ENCODE peak calls at places on chromosomes 7 and 10, in ten cellular contexts. M, X, Q, V, R, H, S, C, I and A are unnamed samples.
A peak's percentile ranks its signal among the peaks of the same experiment; 100 is the strongest.

GRCh38 chr7:22255342-22255741 is 101.6 kb downstream of the RAPGEF5 start:
- DNase-seq in M (no peak), X (no peak), Q (no peak), V (no peak), R (no peak), H (no peak), S (no peak), C (no peak), I (no peak), A (no peak)

GRCh38 chr10:79505771-79506351 is 6.5 kb upstream of the EIF5AL1 start:
- DNase-seq in M (no peak), X (no peak), Q (no peak), V (no peak), R (no peak), H (no peak), S (no peak), C (no peak), I (no peak), A (no peak)

GRCh38 chr7:26001662-26002244 is 150.2 kb upstream of the NFE2L3 start:
- DNase-seq in M (no peak), X (no peak), Q (no peak), V (no peak), R (no peak), H (no peak), S (no peak), C (no peak), I (no peak), A (no peak)

GRCh38 chr7:7157177-7157886 is 25.0 kb upstream of the C1GALT1 start:
- DNase-seq in M (peak; percentile 76), X (no peak), Q (no peak), V (peak; percentile 79), R (no peak), H (no peak), S (peak; percentile 26), C (no peak), I (no peak), A (peak; percentile 62)

GRCh38 chr7:112104153-112104552 is 102.0 kb downstream of the DOCK4 start:
- DNase-seq in M (no peak), X (no peak), Q (no peak), V (no peak), R (no peak), H (no peak), S (no peak), C (no peak), I (no peak), A (no peak)

GRCh38 chr10:112962343-112962742 is 12.3 kb downstream of the TCF7L2 start:
- DNase-seq in M (no peak), X (no peak), Q (no peak), V (no peak), R (no peak), H (no peak), S (no peak), C (no peak), I (no peak), A (no peak)

GRCh38 chr10:104928733-104929132 is 287.6 kb downstream of the SORCS3 start:
- DNase-seq in M (no peak), X (no peak), Q (no peak), V (no peak), R (no peak), H (no peak), S (no peak), C (no peak), I (no peak), A (no peak)

GRCh38 chr7:21946228-21946709 is 570 bp upstream of the CDCA7L start:
- DNase-seq in M (no peak), X (no peak), Q (no peak), V (no peak), R (no peak), H (no peak), S (no peak), C (no peak), I (no peak), A (no peak)

GRCh38 chr10:73894245-73894971 is 16.5 kb upstream of the PLAU start:
- DNase-seq in M (no peak), X (no peak), Q (no peak), V (peak; percentile 91), R (no peak), H (no peak), S (no peak), C (no peak), I (no peak), A (peak; percentile 73)

GRCh38 chr7:19177269-19177668 is 32.0 kb upstream of the FERD3L start:
- DNase-seq in M (no peak), X (no peak), Q (no peak), V (no peak), R (no peak), H (no peak), S (no peak), C (no peak), I (no peak), A (no peak)

GRCh38 chr10:49055231-49055850 is 60.0 kb downstream of the VSTM4 start:
- DNase-seq in M (no peak), X (no peak), Q (no peak), V (no peak), R (no peak), H (no peak), S (no peak), C (no peak), I (no peak), A (no peak)

GRCh38 chr7:51053194-51053925 is 263.2 kb downstream of the COBL start:
- DNase-seq in M (no peak), X (no peak), Q (no peak), V (no peak), R (no peak), H (no peak), S (no peak), C (no peak), I (no peak), A (no peak)

GRCh38 chr10:122264931-122265330 is 6.2 kb upstream of the BTBD16 start:
- DNase-seq in M (no peak), X (no peak), Q (no peak), V (no peak), R (no peak), H (no peak), S (no peak), C (no peak), I (no peak), A (no peak)

GRCh38 chr7:140506788-140507464 is 27.6 kb upstream of the MKRN1 start:
- DNase-seq in M (no peak), X (peak; percentile 58), Q (no peak), V (peak; percentile 72), R (no peak), H (no peak), S (no peak), C (no peak), I (no peak), A (peak; percentile 22)

GRCh38 chr10:59006511-59007306 is 169.7 kb upstream of the PHYHIPL start:
- DNase-seq in M (no peak), X (no peak), Q (no peak), V (peak; percentile 53), R (no peak), H (no peak), S (no peak), C (no peak), I (no peak), A (peak; percentile 21)

GRCh38 chr10:48330269-48330668 is 23.8 kb downstream of the MAPK8 start:
- DNase-seq in M (no peak), X (no peak), Q (no peak), V (no peak), R (no peak), H (no peak), S (no peak), C (no peak), I (no peak), A (no peak)

GRCh38 chr7:100612730-100613446 is 548 bp downstream of the MOSPD3 start:
- DNase-seq in M (peak; percentile 66), X (peak; percentile 60), Q (no peak), V (no peak), R (no peak), H (no peak), S (no peak), C (no peak), I (peak; percentile 36), A (no peak)

GRCh38 chr10:77811831-77812430 is 114.6 kb downstream of the DLG5 start:
- DNase-seq in M (no peak), X (no peak), Q (peak; percentile 42), V (no peak), R (no peak), H (no peak), S (no peak), C (no peak), I (no peak), A (no peak)

GRCh38 chr10:5968037-5968680 is 9.2 kb downstream of the IL15RA start:
- DNase-seq in M (no peak), X (peak; percentile 37), Q (peak; percentile 15), V (no peak), R (no peak), H (peak; percentile 15), S (no peak), C (no peak), I (no peak), A (no peak)

GRCh38 chr10:26890956-26891355 is 30.2 kb upstream of the ABI1 start:
- DNase-seq in M (peak; percentile 71), X (peak; percentile 47), Q (no peak), V (peak; percentile 72), R (peak; percentile 17), H (no peak), S (no peak), C (no peak), I (peak; percentile 16), A (peak; percentile 18)

GRCh38 chr7:54877683-54878082 is 118.7 kb upstream of the SEC61G start:
- DNase-seq in M (no peak), X (no peak), Q (no peak), V (peak; percentile 28), R (no peak), H (no peak), S (no peak), C (no peak), I (no peak), A (no peak)

GRCh38 chr10:88216976-88217375 is 353.6 kb downstream of the PTEN start:
- DNase-seq in M (no peak), X (no peak), Q (no peak), V (no peak), R (no peak), H (no peak), S (no peak), C (no peak), I (no peak), A (no peak)

GRCh38 chr7:98879198-98879988 is 1.1 kb downstream of the TRRAP start:
- DNase-seq in M (peak; percentile 86), X (peak; percentile 58), Q (no peak), V (peak; percentile 46), R (peak; percentile 32), H (no peak), S (peak; percentile 49), C (no peak), I (no peak), A (no peak)

GRCh38 chr7:72326365-72326764 is 85.8 kb downstream of the CALN1 start:
- DNase-seq in M (no peak), X (peak; percentile 51), Q (no peak), V (no peak), R (no peak), H (no peak), S (no peak), C (no peak), I (no peak), A (no peak)

GRCh38 chr10:122673731-122674130 is 25.9 kb downstream of the C10orf120 start:
- DNase-seq in M (no peak), X (no peak), Q (no peak), V (no peak), R (no peak), H (no peak), S (no peak), C (no peak), I (no peak), A (no peak)

GRCh38 chr10:58743466-58744115 is 230.9 kb downstream of the BICC1 start:
- DNase-seq in M (no peak), X (no peak), Q (no peak), V (peak; percentile 26), R (no peak), H (no peak), S (no peak), C (no peak), I (no peak), A (no peak)

GRCh38 chr7:102208826-102209225 is 77.8 kb upstream of the SH2B2 start:
- DNase-seq in M (no peak), X (no peak), Q (no peak), V (no peak), R (no peak), H (no peak), S (no peak), C (no peak), I (peak; percentile 23), A (no peak)

GRCh38 chr10:107727762-107728317 is 563.3 kb upstream of the SORCS1 start:
- DNase-seq in M (no peak), X (no peak), Q (no peak), V (no peak), R (no peak), H (no peak), S (no peak), C (no peak), I (no peak), A (no peak)